ENCODE peak calls at places on chromosomes 2 and 18, in ten cellular contexts. W, F, C, A, I, G, K, X, S and V are unnamed samples.

GRCh38 chr2:8640498-8640897 is 41.4 kb upstream of the ID2 start:
- DNase-seq in W (no peak), F (no peak), C (no peak), A (no peak), I (no peak), G (no peak), K (no peak), X (no peak), S (no peak), V (no peak)

GRCh38 chr2:68295523-68295922 is 24.2 kb downstream of the CNRIP1 start:
- DNase-seq in W (no peak), F (no peak), C (no peak), A (no peak), I (no peak), G (no peak), K (no peak), X (no peak), S (no peak), V (no peak)

GRCh38 chr18:9949315-9949714 is 35.5 kb downstream of the VAPA start:
- DNase-seq in W (no peak), F (no peak), C (no peak), A (no peak), I (no peak), G (no peak), K (no peak), X (no peak), S (no peak), V (no peak)

GRCh38 chr2:176814740-176815367 is 397.7 kb upstream of the HNRNPA3 start:
- DNase-seq in W (no peak), F (no peak), C (peak), A (peak), I (peak), G (peak), K (peak), X (no peak), S (no peak), V (no peak)

GRCh38 chr2:129645335-129645734 is 334.1 kb upstream of the RAB6C start:
- DNase-seq in W (no peak), F (no peak), C (no peak), A (no peak), I (no peak), G (no peak), K (no peak), X (no peak), S (no peak), V (no peak)

GRCh38 chr18:33735428-33735827 is 157.4 kb downstream of the ASXL3 start:
- DNase-seq in W (no peak), F (no peak), C (no peak), A (peak), I (no peak), G (no peak), K (no peak), X (no peak), S (no peak), V (no peak)

GRCh38 chr2:120132190-120132589 is 91.0 kb downstream of the TMEM185B start:
- DNase-seq in W (no peak), F (no peak), C (no peak), A (no peak), I (peak), G (peak), K (no peak), X (no peak), S (no peak), V (no peak)

GRCh38 chr2:197575987-197576386 is 60.1 kb downstream of the MOB4 start:
- DNase-seq in W (no peak), F (no peak), C (no peak), A (no peak), I (no peak), G (no peak), K (no peak), X (no peak), S (no peak), V (no peak)

GRCh38 chr2:138079976-138080375 is 115.7 kb downstream of the HNMT start:
- DNase-seq in W (no peak), F (no peak), C (no peak), A (peak), I (no peak), G (no peak), K (no peak), X (no peak), S (no peak), V (no peak)

GRCh38 chr2:200658278-200658864 is 72.6 kb downstream of the AOX1 start:
- DNase-seq in W (no peak), F (no peak), C (no peak), A (no peak), I (no peak), G (peak), K (no peak), X (no peak), S (no peak), V (no peak)

GRCh38 chr2:119741868-119742267 is 17.9 kb upstream of the PTPN4 start:
- DNase-seq in W (no peak), F (no peak), C (no peak), A (no peak), I (no peak), G (peak), K (no peak), X (no peak), S (no peak), V (no peak)

GRCh38 chr18:27004056-27004829 is 138.7 kb upstream of the AQP4 start:
- DNase-seq in W (no peak), F (no peak), C (no peak), A (peak), I (no peak), G (peak), K (no peak), X (no peak), S (no peak), V (no peak)

GRCh38 chr2:203360833-203361430 is 32.7 kb downstream of the ABI2 start:
- DNase-seq in W (no peak), F (no peak), C (no peak), A (no peak), I (no peak), G (no peak), K (no peak), X (no peak), S (no peak), V (no peak)

GRCh38 chr2:48306409-48307284 is 223.3 kb upstream of the STON1 start:
- DNase-seq in W (no peak), F (no peak), C (no peak), A (no peak), I (no peak), G (no peak), K (no peak), X (no peak), S (no peak), V (no peak)